ENCODE peak calls at places on chromosomes 12 and 14, in ten cellular contexts. One of them, this sample, is unnamed.

GRCh38 chr12:20704860-20705259 is 9.7 kb downstream of the SLCO1C1 start:
- DNase-seq in HCT116: no peak
- DNase-seq in lower leg skin: no peak
- DNase-seq in GM12892: no peak
- DNase-seq in IMR-90: no peak
- DNase-seq in stomach: no peak
- DNase-seq in Peyer's patch: no peak
- DNase-seq in spleen: no peak
- DNase-seq in uterus: no peak
- DNase-seq in H1: no peak
- DNase-seq in this sample: no peak

GRCh38 chr14:96847451-96847850 is 50.3 kb downstream of the VRK1 start:
- DNase-seq in HCT116: no peak
- DNase-seq in lower leg skin: no peak
- DNase-seq in GM12892: no peak
- DNase-seq in IMR-90: no peak
- DNase-seq in stomach: no peak
- DNase-seq in Peyer's patch: no peak
- DNase-seq in spleen: no peak
- DNase-seq in uterus: no peak
- DNase-seq in H1: no peak
- DNase-seq in this sample: no peak

GRCh38 chr14:19800282-19801117 is 3.1 kb upstream of the OR4N2 start:
- DNase-seq in HCT116: no peak
- DNase-seq in lower leg skin: no peak
- DNase-seq in GM12892: no peak
- DNase-seq in IMR-90: no peak
- DNase-seq in stomach: no peak
- DNase-seq in Peyer's patch: no peak
- DNase-seq in spleen: peak
- DNase-seq in uterus: no peak
- DNase-seq in H1: no peak
- DNase-seq in this sample: no peak

GRCh38 chr12:31238764-31239387 is 87.1 kb downstream of the SINHCAF start:
- DNase-seq in HCT116: peak
- DNase-seq in lower leg skin: peak
- DNase-seq in GM12892: peak
- DNase-seq in IMR-90: peak
- DNase-seq in stomach: peak
- DNase-seq in Peyer's patch: peak
- DNase-seq in spleen: no peak
- DNase-seq in uterus: peak
- DNase-seq in H1: no peak
- DNase-seq in this sample: peak

GRCh38 chr14:99628832-99629618 is 15.9 kb upstream of the HHIPL1 start:
- DNase-seq in HCT116: peak
- DNase-seq in lower leg skin: peak
- DNase-seq in GM12892: peak
- DNase-seq in IMR-90: peak
- DNase-seq in stomach: peak
- DNase-seq in Peyer's patch: peak
- DNase-seq in spleen: peak
- DNase-seq in uterus: peak
- DNase-seq in H1: peak
- DNase-seq in this sample: peak

GRCh38 chr14:100042328-100042727 is 22.9 kb upstream of the EVL start:
- DNase-seq in HCT116: no peak
- DNase-seq in lower leg skin: no peak
- DNase-seq in GM12892: no peak
- DNase-seq in IMR-90: no peak
- DNase-seq in stomach: no peak
- DNase-seq in Peyer's patch: no peak
- DNase-seq in spleen: no peak
- DNase-seq in uterus: no peak
- DNase-seq in H1: no peak
- DNase-seq in this sample: no peak

GRCh38 chr14:50347521-50347920 is 35.4 kb downstream of the DMAC2L start:
- DNase-seq in HCT116: no peak
- DNase-seq in lower leg skin: no peak
- DNase-seq in GM12892: no peak
- DNase-seq in IMR-90: peak
- DNase-seq in stomach: no peak
- DNase-seq in Peyer's patch: no peak
- DNase-seq in spleen: no peak
- DNase-seq in uterus: no peak
- DNase-seq in H1: no peak
- DNase-seq in this sample: no peak

GRCh38 chr14:35964736-35965135 is 138.6 kb downstream of the BRMS1L start:
- DNase-seq in HCT116: no peak
- DNase-seq in lower leg skin: no peak
- DNase-seq in GM12892: no peak
- DNase-seq in IMR-90: no peak
- DNase-seq in stomach: no peak
- DNase-seq in Peyer's patch: no peak
- DNase-seq in spleen: no peak
- DNase-seq in uterus: no peak
- DNase-seq in H1: no peak
- DNase-seq in this sample: no peak

GRCh38 chr14:60222820-60223219 is 26.2 kb upstream of the PPM1A start:
- DNase-seq in HCT116: no peak
- DNase-seq in lower leg skin: no peak
- DNase-seq in GM12892: no peak
- DNase-seq in IMR-90: no peak
- DNase-seq in stomach: peak
- DNase-seq in Peyer's patch: no peak
- DNase-seq in spleen: no peak
- DNase-seq in uterus: no peak
- DNase-seq in H1: no peak
- DNase-seq in this sample: no peak

GRCh38 chr12:64392221-64392620 is 1.7 kb upstream of the C12orf56 start:
- DNase-seq in HCT116: no peak
- DNase-seq in lower leg skin: no peak
- DNase-seq in GM12892: no peak
- DNase-seq in IMR-90: peak
- DNase-seq in stomach: no peak
- DNase-seq in Peyer's patch: no peak
- DNase-seq in spleen: no peak
- DNase-seq in uterus: no peak
- DNase-seq in H1: no peak
- DNase-seq in this sample: peak

GRCh38 chr12:122669397-122670070 is 33.6 kb downstream of the HCAR2 start:
- DNase-seq in HCT116: no peak
- DNase-seq in lower leg skin: no peak
- DNase-seq in GM12892: no peak
- DNase-seq in IMR-90: peak
- DNase-seq in stomach: peak
- DNase-seq in Peyer's patch: no peak
- DNase-seq in spleen: no peak
- DNase-seq in uterus: no peak
- DNase-seq in H1: no peak
- DNase-seq in this sample: peak

GRCh38 chr12:47078733-47079364 is 572 bp upstream of the PCED1B start:
- DNase-seq in HCT116: no peak
- DNase-seq in lower leg skin: no peak
- DNase-seq in GM12892: no peak
- DNase-seq in IMR-90: peak
- DNase-seq in stomach: no peak
- DNase-seq in Peyer's patch: peak
- DNase-seq in spleen: peak
- DNase-seq in uterus: peak
- DNase-seq in H1: no peak
- DNase-seq in this sample: peak

GRCh38 chr14:77794357-77794756 is 5.6 kb upstream of the ADCK1 start:
- DNase-seq in HCT116: no peak
- DNase-seq in lower leg skin: no peak
- DNase-seq in GM12892: no peak
- DNase-seq in IMR-90: no peak
- DNase-seq in stomach: no peak
- DNase-seq in Peyer's patch: no peak
- DNase-seq in spleen: no peak
- DNase-seq in uterus: no peak
- DNase-seq in H1: no peak
- DNase-seq in this sample: no peak

GRCh38 chr14:105480807-105481801 is 5.6 kb upstream of the CRIP1 start:
- DNase-seq in HCT116: peak
- DNase-seq in lower leg skin: peak
- DNase-seq in GM12892: peak
- DNase-seq in IMR-90: peak
- DNase-seq in stomach: peak
- DNase-seq in Peyer's patch: peak
- DNase-seq in spleen: peak
- DNase-seq in uterus: peak
- DNase-seq in H1: peak
- DNase-seq in this sample: peak
- TF ChIP-seq POLR2A in HCT116: peak
- TF ChIP-seq POLR2A in lower leg skin: no peak
- TF ChIP-seq POLR2A in GM12892: no peak
- TF ChIP-seq POLR2A in IMR-90: peak
- TF ChIP-seq POLR2A in stomach: no peak
- TF ChIP-seq POLR2A in Peyer's patch: peak
- TF ChIP-seq POLR2A in spleen: no peak
- TF ChIP-seq POLR2A in uterus: peak
- TF ChIP-seq POLR2A in H1: no peak
- TF ChIP-seq POLR2A in this sample: peak

GRCh38 chr12:116862167-116862566 is 19.1 kb downstream of the HRK start:
- DNase-seq in HCT116: no peak
- DNase-seq in lower leg skin: no peak
- DNase-seq in GM12892: no peak
- DNase-seq in IMR-90: no peak
- DNase-seq in stomach: no peak
- DNase-seq in Peyer's patch: no peak
- DNase-seq in spleen: no peak
- DNase-seq in uterus: no peak
- DNase-seq in H1: no peak
- DNase-seq in this sample: no peak
- TF ChIP-seq POLR2A in HCT116: no peak
- TF ChIP-seq POLR2A in lower leg skin: no peak
- TF ChIP-seq POLR2A in GM12892: no peak
- TF ChIP-seq POLR2A in IMR-90: no peak
- TF ChIP-seq POLR2A in stomach: no peak
- TF ChIP-seq POLR2A in Peyer's patch: no peak
- TF ChIP-seq POLR2A in spleen: no peak
- TF ChIP-seq POLR2A in uterus: no peak
- TF ChIP-seq POLR2A in H1: no peak
- TF ChIP-seq POLR2A in this sample: no peak

DNA sequence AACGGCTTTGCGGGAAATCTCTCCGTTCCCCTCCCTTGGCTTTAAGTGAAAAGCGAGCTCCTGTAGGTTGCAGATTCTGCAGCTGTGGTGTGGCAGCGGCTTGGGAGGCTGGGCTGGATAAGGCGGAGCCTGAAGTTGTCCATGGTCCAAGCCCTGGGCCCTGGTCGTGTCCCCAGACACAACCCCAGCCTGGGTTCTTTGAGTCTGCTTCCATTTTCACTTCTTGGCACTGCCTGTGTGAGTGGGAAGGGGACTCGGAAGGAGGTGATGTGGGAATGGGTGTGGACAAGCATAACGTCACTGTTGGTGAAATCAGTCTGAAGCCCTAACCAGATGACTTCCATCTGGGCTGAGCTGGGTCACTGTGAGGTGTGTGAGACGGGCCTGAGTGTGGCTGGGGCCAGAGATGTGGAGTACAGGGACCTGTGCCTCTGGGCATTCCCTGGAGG is 43.0 kb upstream of the CTDSP2 start:
- DNase-seq in HCT116: no peak
- DNase-seq in lower leg skin: peak
- DNase-seq in GM12892: no peak
- DNase-seq in IMR-90: peak
- DNase-seq in stomach: no peak
- DNase-seq in Peyer's patch: no peak
- DNase-seq in spleen: no peak
- DNase-seq in uterus: peak
- DNase-seq in H1: no peak
- DNase-seq in this sample: no peak
- TF ChIP-seq POLR2A in HCT116: no peak
- TF ChIP-seq POLR2A in lower leg skin: no peak
- TF ChIP-seq POLR2A in GM12892: no peak
- TF ChIP-seq POLR2A in IMR-90: peak
- TF ChIP-seq POLR2A in stomach: no peak
- TF ChIP-seq POLR2A in Peyer's patch: no peak
- TF ChIP-seq POLR2A in spleen: no peak
- TF ChIP-seq POLR2A in uterus: peak
- TF ChIP-seq POLR2A in H1: no peak
- TF ChIP-seq POLR2A in this sample: no peak

DNA sequence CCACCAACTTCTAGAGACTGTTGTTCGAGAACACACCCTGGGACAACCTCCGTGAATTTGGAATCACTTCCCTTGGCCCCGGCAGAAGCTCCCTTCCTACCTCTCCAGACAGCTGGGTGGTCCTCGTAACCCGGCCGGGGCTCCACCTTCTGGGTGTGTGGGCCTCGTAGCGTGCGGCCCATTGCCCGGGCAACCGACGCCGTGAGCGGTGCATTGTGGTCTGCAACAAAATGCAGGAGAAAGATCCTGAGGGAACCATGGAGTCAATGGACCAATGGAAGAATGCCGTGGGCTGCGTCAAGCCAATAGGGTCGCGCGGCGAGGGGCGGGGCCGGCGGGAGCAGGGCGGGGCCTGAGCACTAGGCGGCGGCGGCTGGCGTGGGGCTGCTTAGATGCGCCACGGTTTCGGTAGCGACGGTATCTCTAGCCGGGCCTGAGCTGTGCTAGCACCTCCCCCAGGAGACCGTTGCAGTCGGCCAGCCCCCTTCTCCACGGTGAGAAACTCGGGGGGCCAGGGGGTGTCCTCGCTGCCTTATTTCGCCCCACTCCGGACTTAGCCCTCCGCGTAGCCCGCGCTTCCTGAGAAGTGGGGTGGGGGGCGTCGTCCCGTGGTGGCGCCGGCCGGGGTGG is at the start of gene DYNLL1:
- DNase-seq in HCT116: peak
- DNase-seq in lower leg skin: peak
- DNase-seq in GM12892: peak
- DNase-seq in IMR-90: peak
- DNase-seq in stomach: peak
- DNase-seq in Peyer's patch: peak
- DNase-seq in spleen: peak
- DNase-seq in uterus: peak
- DNase-seq in H1: peak
- DNase-seq in this sample: peak
- TF ChIP-seq POLR2A in HCT116: peak
- TF ChIP-seq POLR2A in lower leg skin: peak
- TF ChIP-seq POLR2A in GM12892: peak
- TF ChIP-seq POLR2A in IMR-90: peak
- TF ChIP-seq POLR2A in stomach: peak
- TF ChIP-seq POLR2A in Peyer's patch: peak
- TF ChIP-seq POLR2A in spleen: peak
- TF ChIP-seq POLR2A in uterus: peak
- TF ChIP-seq POLR2A in H1: peak
- TF ChIP-seq POLR2A in this sample: peak

GRCh38 chr12:79547735-79548347 is 142.9 kb downstream of the PAWR start:
- DNase-seq in HCT116: peak
- DNase-seq in lower leg skin: peak
- DNase-seq in GM12892: no peak
- DNase-seq in IMR-90: peak
- DNase-seq in stomach: no peak
- DNase-seq in Peyer's patch: no peak
- DNase-seq in spleen: no peak
- DNase-seq in uterus: no peak
- DNase-seq in H1: peak
- DNase-seq in this sample: peak
- TF ChIP-seq POLR2A in HCT116: no peak
- TF ChIP-seq POLR2A in lower leg skin: no peak
- TF ChIP-seq POLR2A in GM12892: no peak
- TF ChIP-seq POLR2A in IMR-90: no peak
- TF ChIP-seq POLR2A in stomach: no peak
- TF ChIP-seq POLR2A in Peyer's patch: no peak
- TF ChIP-seq POLR2A in spleen: no peak
- TF ChIP-seq POLR2A in uterus: no peak
- TF ChIP-seq POLR2A in H1: no peak
- TF ChIP-seq POLR2A in this sample: no peak

This sample was measured in H54.